ENCODE peak calls at places on chromosome 9, in seven cellular contexts. N is GM23338, F is PC-3, E is HCT116, M is SK-N-SH, C is hepatocyte, G is MM.1S. K is an unnamed sample.

GRCh38 chr9:27377147-27377807 is 80.3 kb upstream of the EQTN start:
- DNase-seq in N (no peak), F (peak), E (no peak), M (no peak), C (peak), G (peak), K (peak)

GRCh38 chr9:83596899-83597504 is 25.9 kb upstream of the IDNK start:
- DNase-seq in N (peak), F (peak), E (peak), M (peak), C (peak), G (peak), K (peak)

GRCh38 chr9:132582786-132583583 is 579 bp downstream of the BARHL1 start:
- DNase-seq in N (no peak), F (no peak), E (no peak), M (peak), C (no peak), G (no peak), K (no peak)

GRCh38 chr9:68500457-68501158 is 40.1 kb downstream of the TMEM252 start:
- DNase-seq in N (peak), F (peak), E (no peak), M (no peak), C (peak), G (no peak), K (no peak)

GRCh38 chr9:74742176-74742575 is 145.5 kb downstream of the TRPM6 start:
- DNase-seq in N (no peak), F (no peak), E (no peak), M (no peak), C (no peak), G (no peak), K (no peak)

GRCh38 chr9:38066907-38067610 is 2.0 kb downstream of the SHB start:
- DNase-seq in N (peak), F (peak), E (no peak), M (no peak), C (peak), G (no peak), K (no peak)

GRCh38 chr9:114098660-114099522 is at the start of gene KIF12:
- DNase-seq in N (peak), F (peak), E (peak), M (peak), C (peak), G (no peak), K (no peak)

GRCh38 chr9:89664896-89665329 is 60.1 kb downstream of the GADD45G start:
- DNase-seq in N (peak), F (peak), E (no peak), M (no peak), C (peak), G (no peak), K (no peak)

GRCh38 chr9:36764364-36765076 is 191.8 kb downstream of the MELK start:
- DNase-seq in N (peak), F (no peak), E (no peak), M (no peak), C (no peak), G (no peak), K (peak)

GRCh38 chr9:130898552-130898852 is 1.9 kb upstream of the QRFP start:
- DNase-seq in N (no peak), F (no peak), E (no peak), M (no peak), C (no peak), G (no peak), K (no peak)

GRCh38 chr9:72362680-72363139 is 2.3 kb downstream of the ZFAND5 start:
- DNase-seq in N (peak), F (peak), E (no peak), M (peak), C (peak), G (peak), K (peak)

GRCh38 chr9:129006328-129007034 is 21.6 kb downstream of the SH3GLB2 start:
- DNase-seq in N (peak), F (peak), E (peak), M (peak), C (peak), G (peak), K (peak)

GRCh38 chr9:105242557-105242956 is 1.9 kb upstream of the SLC44A1 start:
- DNase-seq in N (no peak), F (no peak), E (no peak), M (no peak), C (peak), G (no peak), K (no peak)

GRCh38 chr9:87909310-87910041 is 8.3 kb upstream of the SPATA31C1 start:
- DNase-seq in N (peak), F (peak), E (peak), M (no peak), C (peak), G (no peak), K (no peak)

GRCh38 chr9:136118061-136118366 is 661 bp downstream of the TMEM250 start:
- DNase-seq in N (peak), F (no peak), E (no peak), M (no peak), C (no peak), G (no peak), K (no peak)

GRCh38 chr9:87684627-87685204 is 41.2 kb upstream of the CTSL start:
- DNase-seq in N (peak), F (peak), E (peak), M (peak), C (peak), G (no peak), K (no peak)

GRCh38 chr9:129936222-129936621 is 101.0 kb downstream of the USP20 start:
- DNase-seq in N (peak), F (no peak), E (no peak), M (peak), C (no peak), G (no peak), K (no peak)

GRCh38 chr9:88759374-88759773 is 224.4 kb downstream of the NXNL2 start:
- DNase-seq in N (no peak), F (no peak), E (no peak), M (no peak), C (no peak), G (no peak), K (no peak)

GRCh38 chr9:75588808-75589207 is 301.7 kb upstream of the PCSK5 start:
- DNase-seq in N (peak), F (peak), E (no peak), M (peak), C (no peak), G (no peak), K (peak)

GRCh38 chr9:13575558-13575957 is 296.1 kb upstream of the MPDZ start:
- DNase-seq in N (no peak), F (no peak), E (no peak), M (no peak), C (no peak), G (no peak), K (no peak)

GRCh38 chr9:89477395-89477794 is 20.5 kb downstream of the SEMA4D start:
- DNase-seq in N (no peak), F (no peak), E (no peak), M (no peak), C (no peak), G (no peak), K (no peak)

GRCh38 chr9:91771027-91771426 is 179.0 kb downstream of the ROR2 start:
- DNase-seq in N (peak), F (peak), E (no peak), M (no peak), C (peak), G (no peak), K (peak)

GRCh38 chr9:133166392-133166791 is 2.7 kb upstream of the GBGT1 start:
- DNase-seq in N (no peak), F (no peak), E (no peak), M (no peak), C (no peak), G (no peak), K (no peak)

GRCh38 chr9:99433555-99433954 is 211.5 kb downstream of the SEC61B start:
- DNase-seq in N (no peak), F (peak), E (peak), M (no peak), C (peak), G (no peak), K (peak)

GRCh38 chr9:128558431-128559310 is 6.3 kb downstream of the SPTAN1 start:
- DNase-seq in N (peak), F (peak), E (peak), M (peak), C (peak), G (peak), K (peak)

GRCh38 chr9:129910628-129911567 is 75.6 kb downstream of the USP20 start:
- DNase-seq in N (no peak), F (peak), E (peak), M (no peak), C (peak), G (no peak), K (no peak)

GRCh38 chr9:11402621-11403020 is 789.8 kb upstream of the PTPRD start:
- DNase-seq in N (no peak), F (no peak), E (no peak), M (no peak), C (no peak), G (no peak), K (no peak)

GRCh38 chr9:90641868-90642558 is 611 bp downstream of the DIRAS2 start:
- DNase-seq in N (peak), F (no peak), E (no peak), M (no peak), C (peak), G (no peak), K (no peak)

GRCh38 chr9:14350766-14351165 is 36.8 kb upstream of the NFIB start:
- DNase-seq in N (no peak), F (no peak), E (no peak), M (peak), C (no peak), G (no peak), K (no peak)

GRCh38 chr9:96029722-96030515 is 154.4 kb downstream of the ERCC6L2 start:
- DNase-seq in N (no peak), F (no peak), E (no peak), M (no peak), C (no peak), G (no peak), K (no peak)

GRCh38 chr9:125632321-125633115 is 74.5 kb downstream of the MAPKAP1 start:
- DNase-seq in N (no peak), F (peak), E (no peak), M (no peak), C (peak), G (peak), K (peak)

DNA sequence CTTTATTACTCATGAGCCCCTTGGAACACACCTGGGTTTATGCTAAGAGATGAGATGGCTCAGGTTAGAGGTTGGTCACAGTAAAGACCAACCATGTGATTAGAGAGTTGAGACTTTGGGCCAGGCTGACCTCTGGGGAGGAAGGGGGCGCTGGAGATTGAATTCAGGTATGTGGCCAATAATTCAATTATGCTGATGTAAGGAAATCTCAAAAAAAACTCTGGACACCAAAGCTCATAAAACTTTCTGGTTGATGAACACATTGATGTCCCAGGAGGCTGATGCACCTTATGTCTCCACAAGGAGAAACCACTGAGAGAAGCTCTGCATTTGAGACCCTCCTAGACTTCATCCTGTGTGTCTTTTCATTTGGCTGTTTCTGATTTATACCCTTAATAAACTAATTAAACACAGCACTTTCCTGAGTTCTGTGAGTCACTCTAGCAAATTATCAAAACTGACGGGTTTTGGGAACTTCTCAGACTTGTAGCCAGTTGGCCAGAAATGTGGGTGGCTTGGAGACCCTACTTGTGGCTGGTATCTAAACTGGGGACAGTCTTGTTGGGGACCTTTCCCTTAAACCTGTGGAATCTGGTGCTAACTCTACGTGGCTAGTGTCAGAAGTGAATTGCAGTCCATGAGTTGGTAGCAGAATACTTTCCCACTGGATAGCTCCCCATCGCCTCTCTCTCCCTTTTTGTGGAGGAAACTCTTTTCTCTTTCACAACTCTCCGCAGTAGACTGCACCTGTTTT is 7.5 kb upstream of the CCL27 start:
- DNase-seq in N (no peak), F (no peak), E (no peak), M (no peak), C (no peak), G (no peak), K (no peak)
- H3K27ac ChIP-seq in N (no peak), F (no peak), E (no peak), M (no peak), C (no peak), G (no peak), K (no peak)

GRCh38 chr9:32011049-32011448 is 373.4 kb upstream of the ACO1 start:
- DNase-seq in N (no peak), F (no peak), E (no peak), M (no peak), C (no peak), G (peak), K (no peak)

GRCh38 chr9:32015795-32016194 is 368.6 kb upstream of the ACO1 start:
- DNase-seq in N (no peak), F (no peak), E (no peak), M (no peak), C (no peak), G (no peak), K (no peak)

GRCh38 chr9:32004431-32005076 is 379.9 kb upstream of the ACO1 start:
- DNase-seq in N (no peak), F (no peak), E (no peak), M (no peak), C (peak), G (peak), K (no peak)

DNA sequence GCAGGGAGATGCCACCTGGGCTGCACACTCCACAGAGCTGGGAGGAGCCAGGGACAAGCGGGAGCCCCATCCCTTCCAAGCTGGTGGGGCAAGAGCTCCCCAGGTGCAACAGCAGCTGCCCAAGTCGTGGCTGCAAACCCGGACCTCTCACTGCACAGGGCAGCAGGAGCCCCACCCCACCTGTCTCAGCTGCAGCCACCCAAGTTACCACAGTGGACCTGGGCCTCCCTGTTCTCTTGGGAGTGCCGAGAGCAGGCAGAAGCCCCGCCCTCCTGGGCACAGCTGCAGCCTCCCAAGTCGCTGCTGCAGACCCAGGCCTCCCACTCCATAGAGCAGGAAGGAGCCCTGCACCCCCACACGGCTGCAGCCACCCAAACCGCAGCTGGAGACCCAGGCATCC is 374.1 kb upstream of the ACO1 start:
- DNase-seq in N (no peak), F (no peak), E (no peak), M (no peak), C (no peak), G (no peak), K (no peak)
- TF ChIP-seq EZH2phosphoT487 in N (no peak), F (no peak), E (no peak), M (no peak), C (no peak), G (no peak), K (no peak)

GRCh38 chr9:16626577-16627130 is 243.8 kb downstream of the BNC2 start:
- DNase-seq in N (peak), F (peak), E (no peak), M (no peak), C (peak), G (no peak), K (no peak)
- H3K27ac ChIP-seq in N (peak), F (peak), E (no peak), M (peak), C (peak), G (no peak), K (no peak)

DNA sequence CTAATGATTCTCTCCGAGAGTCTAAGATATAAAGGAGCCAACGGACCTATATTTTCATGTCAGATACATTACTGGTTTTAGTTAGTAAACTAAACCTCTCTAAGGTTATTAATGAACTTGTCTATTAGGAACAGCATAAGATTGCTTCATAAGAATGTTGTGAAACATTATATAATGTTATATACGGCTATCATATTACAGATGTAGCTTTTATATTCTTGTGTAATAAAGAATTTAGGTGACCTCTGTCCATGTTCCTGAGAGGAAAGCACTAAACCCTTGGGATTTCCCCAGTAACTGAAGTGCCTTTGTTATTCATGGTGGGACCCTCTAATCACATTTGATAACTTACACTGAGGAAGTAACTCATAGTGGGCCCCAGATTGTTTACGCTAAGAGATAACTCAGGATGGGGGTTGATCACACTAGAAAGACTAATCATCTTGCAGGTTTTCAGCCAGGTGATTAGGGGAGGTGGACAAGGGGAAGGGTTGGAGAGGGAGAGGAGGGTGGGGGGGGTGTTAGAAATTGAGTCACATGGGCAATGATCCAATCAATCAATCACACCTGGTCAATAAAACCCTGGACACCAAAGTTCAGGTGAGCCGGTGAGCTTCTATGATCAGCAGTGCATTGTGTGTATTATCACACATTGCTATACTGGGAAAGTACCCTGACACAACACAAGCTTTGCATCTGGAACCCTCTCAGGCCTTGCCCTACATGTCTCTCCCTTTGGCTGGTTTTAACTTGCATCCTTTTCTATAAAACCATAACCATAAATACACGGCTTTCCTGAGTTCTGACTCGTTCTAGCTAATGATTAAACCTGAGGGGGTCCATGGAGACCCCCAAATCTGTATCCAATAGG is 25.8 kb downstream of the ECPAS start:
- DNase-seq in N (no peak), F (no peak), E (no peak), M (no peak), C (no peak), G (no peak), K (no peak)
- TF ChIP-seq EZH2phosphoT487 in N (no peak), F (no peak), E (no peak), M (no peak), C (no peak), G (no peak), K (no peak)

DNA sequence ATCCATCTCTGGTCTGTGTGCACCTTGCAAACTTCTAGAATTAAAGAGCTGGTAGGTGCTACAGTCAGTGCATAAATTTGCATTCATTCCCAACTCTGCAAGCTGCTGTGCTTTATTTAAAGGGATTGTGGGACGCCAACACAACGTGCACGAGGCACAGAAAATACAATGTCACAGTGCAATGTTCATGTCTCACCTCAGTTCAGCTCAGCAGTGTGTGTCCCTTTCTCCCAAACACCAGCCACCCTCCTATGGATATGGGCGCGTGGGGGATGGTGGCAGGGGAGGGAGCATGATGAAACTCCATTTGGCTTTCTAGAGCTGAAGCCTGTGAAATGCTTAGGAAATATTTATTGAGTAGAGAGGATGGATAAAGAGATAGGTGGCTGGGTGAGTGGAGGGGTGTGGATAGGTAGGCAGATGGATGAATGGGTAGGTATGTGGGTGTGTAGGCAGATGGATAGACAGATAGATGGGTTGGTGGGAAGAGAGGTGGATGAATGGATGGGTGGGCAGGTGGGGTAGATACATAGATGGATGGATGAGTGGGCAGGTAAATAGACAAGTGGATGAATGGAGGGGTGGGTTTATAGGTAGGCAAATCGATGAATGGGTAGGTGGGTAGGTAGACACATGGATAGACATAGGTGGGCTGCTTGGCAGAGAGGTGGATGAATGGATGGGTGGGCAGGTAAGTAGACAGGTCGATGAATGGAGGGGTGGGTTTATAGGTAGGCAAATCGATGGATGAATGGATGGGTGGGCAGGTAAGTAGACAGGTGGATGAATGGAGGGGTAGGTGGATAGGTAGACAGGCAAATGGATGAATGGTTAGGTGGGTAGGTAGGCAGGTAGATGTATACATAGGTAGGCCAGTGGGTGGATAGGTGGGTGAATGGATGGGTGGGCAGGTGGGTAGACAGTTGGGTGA is 92.7 kb upstream of the FCN2 start:
- DNase-seq in N (no peak), F (no peak), E (no peak), M (no peak), C (no peak), G (no peak), K (no peak)
- H3K27ac ChIP-seq in N (no peak), F (no peak), E (no peak), M (no peak), C (no peak), G (no peak), K (no peak)

DNA sequence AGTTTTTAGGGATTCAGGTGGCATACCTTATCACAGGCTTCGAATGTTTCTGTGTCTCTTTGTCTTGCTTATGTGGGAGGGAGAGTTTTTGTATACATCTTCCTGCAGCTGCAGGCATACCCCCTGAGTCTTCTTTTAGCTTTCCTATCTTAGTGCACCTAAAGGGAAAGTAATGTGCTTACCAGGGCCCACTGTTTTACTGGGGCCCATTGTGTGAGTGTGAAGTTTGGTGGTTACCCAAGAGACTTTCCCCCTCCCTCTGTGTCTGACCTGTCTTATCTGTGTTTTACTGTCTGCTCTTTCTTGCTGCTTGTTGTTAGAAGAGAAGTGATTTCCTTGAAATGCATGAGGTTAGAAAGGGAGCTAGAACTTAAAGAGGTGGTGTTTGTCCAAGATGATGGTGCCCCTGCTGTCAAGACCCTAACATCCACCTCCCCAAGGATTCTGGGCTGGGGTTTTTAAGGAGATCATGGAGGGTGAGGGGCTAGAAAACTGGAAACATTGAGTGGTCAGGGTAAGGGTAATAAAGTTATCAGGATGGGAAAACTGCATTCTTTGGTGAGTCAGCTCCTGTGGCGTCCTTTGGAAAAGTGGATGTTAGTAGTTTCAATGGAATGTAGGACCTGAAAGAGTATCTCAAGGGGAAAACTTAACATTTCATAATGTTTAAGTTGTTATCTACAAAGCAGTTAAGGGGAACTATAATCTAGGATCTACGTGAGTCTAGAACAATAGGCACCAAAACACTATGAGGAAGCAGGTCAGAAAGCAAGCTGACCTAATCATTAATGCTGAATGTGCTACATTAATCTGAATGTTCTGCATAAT is 583.5 kb upstream of the TUSC1 start:
- DNase-seq in N (peak), F (peak), E (no peak), M (no peak), C (peak), G (no peak), K (no peak)
- TF ChIP-seq EZH2phosphoT487 in N (no peak), F (no peak), E (no peak), M (no peak), C (no peak), G (no peak), K (no peak)

K was measured in OCI-LY7.